ENCODE peak calls at places on chromosomes 7 and 10, in ten cellular contexts. B is breast epithelium, T is hepatocyte, D is kidney tubule cell, N is immature natural killer cell, L is type B pancreatic cell, C is GM10248, K is memory B cell, S is upper lobe of right lung, O is ELF-1. M is an unnamed sample.

GRCh38 chr7:82347808-82348207 is 95.8 kb downstream of the CACNA2D1 start:
- DNase-seq in C (no peak), K (no peak), O (no peak), S (no peak), D (no peak), L (no peak), T (no peak), N (no peak), B (no peak), M (no peak)

GRCh38 chr10:77667426-77668324 is 30.1 kb upstream of the KCNMA1 start:
- DNase-seq in T (no peak), N (no peak), L (no peak), K (no peak), S (no peak), C (no peak), B (no peak), D (no peak), O (no peak), M (no peak)

GRCh38 chr10:129104266-129105045 is 362.6 kb upstream of the MGMT start:
- DNase-seq in D (no peak), K (no peak), N (no peak), B (no peak), C (no peak), O (no peak), L (no peak), S (no peak), T (no peak), M (no peak)

GRCh38 chr7:75943864-75944263 is 28.9 kb downstream of the POR start:
- DNase-seq in L (no peak), C (no peak), N (no peak), T (peak), S (no peak), O (no peak), K (no peak), B (no peak), D (peak), M (no peak)

GRCh38 chr10:46525177-46525823 is 31.2 kb downstream of the GPRIN2 start:
- DNase-seq in B (peak), S (no peak), O (no peak), T (no peak), D (peak), L (no peak), C (no peak), N (no peak), K (no peak), M (no peak)

GRCh38 chr7:54932818-54933543 is 85.8 kb upstream of the EGFR start:
- DNase-seq in C (no peak), T (peak), B (peak), D (peak), N (no peak), L (peak), O (peak), S (peak), K (no peak), M (no peak)

GRCh38 chr10:133326745-133327650 is 9.7 kb downstream of the CALY start:
- DNase-seq in O (no peak), N (no peak), B (no peak), T (no peak), D (peak), L (no peak), S (no peak), C (no peak), K (no peak), M (peak)

GRCh38 chr7:39130740-39131538 is 153.2 kb downstream of the POU6F2 start:
- DNase-seq in K (no peak), D (peak), L (no peak), B (no peak), O (no peak), T (no peak), S (peak), N (no peak), C (no peak), M (no peak)

GRCh38 chr7:30173058-30173897 is 38.5 kb downstream of the MTURN start:
- DNase-seq in N (no peak), B (peak), O (peak), L (no peak), D (peak), C (no peak), K (no peak), S (peak), T (peak), M (no peak)

GRCh38 chr10:7411671-7412481 is 1.0 kb upstream of the SFMBT2 start:
- DNase-seq in S (peak), B (no peak), K (no peak), L (no peak), O (peak), D (no peak), T (peak), N (peak), C (peak), M (no peak)

GRCh38 chr7:37105119-37105518 is 343.5 kb downstream of the ELMO1 start:
- DNase-seq in O (no peak), S (no peak), B (no peak), L (no peak), N (no peak), D (no peak), T (no peak), K (no peak), C (no peak), M (no peak)

GRCh38 chr7:30474485-30474884 is 4.1 kb downstream of the NOD1 start:
- DNase-seq in T (no peak), N (no peak), O (no peak), D (no peak), B (no peak), L (no peak), S (no peak), K (no peak), C (no peak), M (no peak)

GRCh38 chr7:46386428-46387399 is 465.6 kb upstream of the IGFBP3 start:
- DNase-seq in T (no peak), N (no peak), L (no peak), C (no peak), S (no peak), B (no peak), O (peak), D (peak), K (no peak), M (no peak)

GRCh38 chr10:13956826-13957225 is 370.1 kb downstream of the PRPF18 start:
- DNase-seq in L (no peak), K (no peak), S (peak), T (peak), C (no peak), B (no peak), D (no peak), O (no peak), N (no peak), M (no peak)

GRCh38 chr7:1569833-1570632 is at the start of gene PSMG3:
- DNase-seq in L (peak), S (peak), T (peak), K (peak), B (peak), O (peak), D (peak), N (peak), C (peak), M (peak)

GRCh38 chr7:2873686-2874551 is 29.8 kb upstream of the GNA12 start:
- DNase-seq in C (peak), L (no peak), O (peak), B (no peak), D (peak), S (no peak), N (no peak), T (peak), K (no peak), M (no peak)

GRCh38 chr7:6260291-6261183 is 11.9 kb downstream of the CYTH3 start:
- DNase-seq in T (no peak), K (no peak), B (no peak), O (no peak), S (no peak), C (no peak), L (no peak), N (no peak), D (no peak), M (no peak)